ENCODE peak calls at places on chromosome 13, in seven cellular contexts. S, I, D, T, N, M and Y are unnamed samples. For H3K36me3, the result is how much of the 10 kb centered on the place peaks cover.

GRCh38 chr13:48994731-48995130 is 19.0 kb downstream of the FNDC3A start:
- DNase-seq in N (no peak), I (peak), S (no peak), D (peak), M (no peak), T (no peak), Y (no peak)

GRCh38 chr13:93151277-93151676 is 75.3 kb upstream of the GPC6 start:
- DNase-seq in I (peak), M (no peak), N (no peak), S (no peak), D (peak), T (no peak), Y (peak)

GRCh38 chr13:67023088-67023893 is 206.8 kb downstream of the PCDH9 start:
- DNase-seq in D (peak), M (peak), I (peak), T (no peak), S (peak), N (no peak), Y (peak)

GRCh38 chr13:26376430-26376829 is 122.5 kb downstream of the CDK8 start:
- DNase-seq in I (no peak), M (no peak), S (no peak), T (no peak), N (no peak), D (no peak), Y (no peak)

GRCh38 chr13:95260031-95260525 is 41.2 kb downstream of the ABCC4 start:
- DNase-seq in S (no peak), I (no peak), N (no peak), D (no peak), T (no peak), M (no peak), Y (no peak)

GRCh38 chr13:109785141-109785891 is 1.1 kb downstream of the IRS2 start:
- DNase-seq in M (peak), N (no peak), S (no peak), I (no peak), D (peak), T (peak), Y (no peak)

GRCh38 chr13:100666124-100666523 is 8.5 kb downstream of the TMTC4 start:
- DNase-seq in I (no peak), N (no peak), S (no peak), D (no peak), T (no peak), M (no peak), Y (no peak)

GRCh38 chr13:102993348-102993747 is 72.9 kb downstream of the SLC10A2 start:
- DNase-seq in M (no peak), T (no peak), I (no peak), D (no peak), S (no peak), N (no peak), Y (no peak)

GRCh38 chr13:39779337-39780270 is 124.1 kb downstream of the COG6 start:
- DNase-seq in S (no peak), N (no peak), T (no peak), I (peak), M (no peak), D (no peak), Y (no peak)

GRCh38 chr13:24493356-24493755 is 19.2 kb downstream of the PARP4 start:
- DNase-seq in M (no peak), N (no peak), D (no peak), I (no peak), T (no peak), S (no peak), Y (no peak)

GRCh38 chr13:111853766-111854165 is 213.2 kb upstream of the SOX1 start:
- DNase-seq in T (no peak), N (no peak), I (no peak), M (no peak), D (no peak), S (no peak), Y (no peak)

GRCh38 chr13:50129923-50130685 is 114.9 kb downstream of the KCNRG start:
- DNase-seq in M (no peak), T (peak), N (no peak), D (no peak), S (no peak), I (no peak), Y (no peak)

GRCh38 chr13:89199138-89199537 is 1528.0 kb downstream of the SLITRK5 start:
- DNase-seq in T (no peak), I (peak), D (peak), S (no peak), N (no peak), M (no peak), Y (no peak)

GRCh38 chr13:110592670-110593069 is 22.7 kb upstream of the NAXD start:
- DNase-seq in N (no peak), D (no peak), T (no peak), M (no peak), I (peak), S (no peak), Y (no peak)

GRCh38 chr13:24159362-24159761 is 1.2 kb upstream of the SPATA13 start:
- DNase-seq in D (no peak), N (no peak), T (no peak), M (no peak), I (no peak), S (no peak), Y (no peak)

GRCh38 chr13:94537740-94538630 is 58.0 kb downstream of the TGDS start:
- DNase-seq in M (no peak), T (no peak), S (no peak), D (no peak), N (no peak), I (peak), Y (no peak)

GRCh38 chr13:98664924-98665637 is 87.4 kb downstream of the SLC15A1 start:
- DNase-seq in N (peak), I (no peak), M (no peak), D (no peak), S (no peak), T (no peak), Y (no peak)

GRCh38 chr13:99307648-99308339 is 595 bp upstream of the GPR183 start:
- DNase-seq in M (no peak), T (no peak), D (peak), S (peak), I (peak), N (no peak), Y (peak)

GRCh38 chr13:108178105-108178504 is 37.2 kb downstream of the LIG4 start:
- DNase-seq in I (no peak), T (no peak), S (no peak), N (no peak), M (no peak), D (no peak), Y (no peak)

GRCh38 chr13:108182652-108183051 is 32.7 kb downstream of the LIG4 start:
- DNase-seq in M (no peak), N (no peak), T (no peak), I (no peak), S (no peak), D (no peak), Y (no peak)

GRCh38 chr13:108176685-108177274 is 38.6 kb downstream of the LIG4 start:
- DNase-seq in D (peak), M (no peak), I (peak), S (no peak), T (no peak), N (peak), Y (no peak)
- TF ChIP-seq CTCF in D (peak), M (no peak), I (peak), S (peak), T (no peak), N (peak), Y (peak)

GRCh38 chr13:112968380-112968909 is 569 bp upstream of the MCF2L start:
- DNase-seq in D (no peak), I (no peak), S (peak), N (no peak), M (peak), T (peak), Y (no peak)
- H3K4me3 ChIP-seq in D (no peak), I (no peak), S (peak), N (peak), M (peak), T (peak), Y (peak)

GRCh38 chr13:37277007-37277406 is 171.5 kb upstream of the CSNK1A1L start:
- DNase-seq in S (no peak), M (no peak), I (no peak), T (no peak), N (no peak), D (no peak), Y (no peak)
- H3K36me3 ChIP-seq in S (under half), M (under half), I (under half), T (under half), N (under half), D (under half), Y (under half)

DNA sequence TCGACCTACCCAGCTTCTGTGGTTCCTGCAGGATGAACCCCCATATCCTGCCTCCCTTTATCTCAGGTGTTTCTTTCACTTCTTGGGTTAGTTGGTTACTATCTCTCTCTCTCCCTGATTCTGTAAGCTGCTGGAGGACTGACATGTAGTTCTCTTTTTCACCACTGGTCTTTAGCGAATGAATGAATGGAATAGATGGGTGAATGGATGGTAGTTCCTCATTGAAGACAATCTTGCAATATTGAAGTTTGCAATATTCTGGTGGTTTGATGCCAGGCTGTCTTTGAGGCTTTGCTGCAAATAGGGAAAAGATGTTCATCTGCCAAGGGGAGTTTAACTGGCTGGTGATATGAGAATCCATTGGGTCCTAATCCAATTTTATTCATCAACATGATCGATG is 120.2 kb downstream of the UBL3 start:
- DNase-seq in D (no peak), T (no peak), M (no peak), N (no peak), S (no peak), I (no peak), Y (no peak)
- TF ChIP-seq CTCF in D (peak), T (no peak), M (no peak), N (no peak), S (no peak), I (no peak), Y (no peak)

GRCh38 chr13:51814825-51815650 is 11.1 kb upstream of the DHRS12 start:
- DNase-seq in N (peak), I (peak), M (peak), S (peak), D (peak), T (peak), Y (no peak)
- H3K4me3 ChIP-seq in N (peak), I (no peak), M (no peak), S (peak), D (peak), T (no peak), Y (peak)

DNA sequence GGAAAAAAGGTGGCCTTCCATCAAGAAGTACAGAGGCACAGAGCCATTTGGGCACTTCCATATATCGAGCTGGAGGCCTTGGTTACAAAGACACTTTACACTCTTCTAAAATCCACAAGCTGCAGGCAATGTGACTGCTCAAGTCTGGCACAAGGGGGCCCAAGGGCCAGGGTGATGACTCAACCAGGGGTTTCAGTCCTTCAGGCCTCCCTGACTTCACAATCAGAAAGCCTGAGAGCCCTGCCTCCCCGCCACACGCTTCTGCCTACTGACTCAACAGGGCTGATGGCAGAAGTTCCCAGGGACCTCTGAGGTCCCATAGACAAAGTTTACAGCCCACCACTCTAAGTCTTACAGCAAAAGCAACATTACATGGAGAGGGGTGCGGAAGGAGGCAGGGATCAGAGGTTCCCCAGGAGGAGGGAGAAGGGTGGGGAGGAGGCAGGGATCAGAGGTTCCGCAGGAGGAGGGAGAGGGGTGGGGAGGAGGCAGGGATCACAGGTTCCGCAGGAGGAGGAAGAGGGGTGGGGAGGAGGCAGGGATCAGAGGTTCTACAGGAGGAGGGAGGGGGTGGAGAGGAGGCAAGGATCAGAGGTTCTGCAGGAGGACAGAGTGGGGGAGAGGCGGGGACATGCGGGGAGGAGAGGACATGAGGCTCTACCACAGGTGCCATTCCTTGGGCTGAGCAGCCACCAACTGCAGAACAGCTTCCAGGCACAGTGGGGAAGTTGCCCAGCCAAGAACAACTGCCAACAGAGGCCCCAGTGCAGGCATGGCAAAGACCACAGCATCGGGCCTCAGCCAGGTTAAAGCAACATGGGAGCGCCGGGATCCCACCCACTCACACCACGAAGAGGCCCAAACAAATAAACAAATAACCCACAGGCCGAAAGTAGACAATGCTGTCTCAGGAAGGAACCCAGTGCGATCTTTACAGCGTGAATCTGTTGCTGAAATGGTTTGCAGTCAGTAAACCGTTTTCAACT is 52.0 kb downstream of the SLC7A1 start:
- DNase-seq in S (no peak), N (no peak), D (peak), I (no peak), M (no peak), T (no peak), Y (peak)
- H3K36me3 ChIP-seq in S (under half), N (under half), D (under half), I (under half), M (under half), T (under half), Y (under half)

GRCh38 chr13:32932376-32932775 is 83.8 kb upstream of the KL start:
- DNase-seq in M (no peak), N (no peak), T (no peak), D (no peak), I (no peak), S (no peak), Y (no peak)
- TF ChIP-seq CTCF in M (no peak), N (no peak), T (no peak), D (no peak), I (no peak), S (no peak), Y (no peak)

GRCh38 chr13:44331912-44332840 is 41.4 kb upstream of the SERP2 start:
- DNase-seq in N (no peak), T (no peak), S (peak), I (no peak), M (no peak), D (no peak), Y (no peak)

GRCh38 chr13:44326961-44327360 is 46.7 kb upstream of the SERP2 start:
- DNase-seq in I (no peak), M (no peak), T (no peak), N (no peak), S (no peak), D (no peak), Y (no peak)

GRCh38 chr13:44331446-44331845 is 42.2 kb upstream of the SERP2 start:
- DNase-seq in S (no peak), M (no peak), T (no peak), D (no peak), N (no peak), I (no peak), Y (no peak)

GRCh38 chr13:44333950-44334675 is 39.5 kb upstream of the SERP2 start:
- DNase-seq in S (no peak), T (no peak), N (no peak), M (no peak), I (no peak), D (no peak), Y (no peak)

GRCh38 chr13:44329909-44330545 is 43.6 kb upstream of the SERP2 start:
- DNase-seq in D (no peak), I (no peak), S (no peak), M (no peak), T (no peak), N (no peak), Y (no peak)
- H3K4me3 ChIP-seq in D (no peak), I (no peak), S (no peak), M (no peak), T (no peak), N (no peak), Y (no peak)

GRCh38 chr13:75806101-75806500 is 170.0 kb downstream of the LMO7 start:
- DNase-seq in I (peak), T (no peak), N (no peak), D (no peak), M (no peak), S (no peak), Y (no peak)
- H3K36me3 ChIP-seq in I (under half), T (under half), N (under half), D (under half), M (under half), S (under half), Y (under half)

DNA sequence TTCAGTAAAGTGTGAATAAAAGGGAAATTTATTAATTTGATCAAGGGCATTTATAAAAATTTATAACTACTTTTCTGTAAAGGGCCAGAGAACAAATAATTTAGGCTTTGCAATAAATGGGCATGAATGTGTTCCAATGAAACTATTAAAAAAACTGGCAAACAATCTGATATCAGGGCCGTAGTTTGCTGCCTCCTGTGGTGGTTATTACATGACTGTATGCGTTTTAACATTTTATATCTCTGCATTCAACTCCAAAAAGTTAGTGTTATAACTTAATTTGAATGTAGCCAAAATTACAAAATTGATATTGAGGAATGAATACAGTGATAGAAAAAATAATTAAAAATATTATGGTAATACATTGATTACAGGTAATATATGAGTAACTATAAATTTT is 80.5 kb upstream of the POSTN start:
- DNase-seq in I (no peak), D (no peak), M (no peak), N (no peak), T (no peak), S (no peak), Y (no peak)
- TF ChIP-seq CTCF in I (peak), D (peak), M (no peak), N (no peak), T (no peak), S (no peak), Y (peak)